ENCODE peak calls at places on chromosomes 2 and 18, in nine cellular contexts. One of them, this sample, is unnamed. For H3K36me3 and H3K4me1, the result is how much of the 10 kb centered on the place peaks cover.

GRCh38 chr2:83234291-83234690 is 1224.8 kb downstream of the SUCLG1 start:
- DNase-seq in SJSA1: no peak
- DNase-seq in transverse colon: no peak
- DNase-seq in hepatocyte: no peak
- DNase-seq in mesenchymal stem cell: no peak
- DNase-seq in GM23338: no peak
- DNase-seq in ovary: no peak
- DNase-seq in upper lobe of right lung: no peak
- DNase-seq in fibroblast of lung: no peak
- DNase-seq in this sample: no peak

GRCh38 chr2:102619414-102620319 is at the start of gene SLC9A2:
- DNase-seq in SJSA1: no peak
- DNase-seq in fibroblast of lung: no peak
- DNase-seq in hepatocyte: peak
- DNase-seq in mesenchymal stem cell: no peak
- DNase-seq in ovary: no peak
- DNase-seq in upper lobe of right lung: peak
- DNase-seq in transverse colon: peak
- DNase-seq in GM23338: peak
- DNase-seq in this sample: peak

GRCh38 chr2:182915369-182916326 is 49.2 kb upstream of the FRZB start:
- DNase-seq in hepatocyte: peak
- DNase-seq in upper lobe of right lung: no peak
- DNase-seq in ovary: no peak
- DNase-seq in GM23338: no peak
- DNase-seq in transverse colon: no peak
- DNase-seq in fibroblast of lung: peak
- DNase-seq in SJSA1: peak
- DNase-seq in mesenchymal stem cell: peak
- DNase-seq in this sample: no peak

GRCh38 chr2:25230626-25231311 is 62.4 kb upstream of the POMC start:
- DNase-seq in mesenchymal stem cell: no peak
- DNase-seq in GM23338: no peak
- DNase-seq in fibroblast of lung: no peak
- DNase-seq in SJSA1: no peak
- DNase-seq in ovary: no peak
- DNase-seq in upper lobe of right lung: no peak
- DNase-seq in hepatocyte: no peak
- DNase-seq in transverse colon: no peak
- DNase-seq in this sample: peak

GRCh38 chr2:43391877-43392214 is 165.4 kb upstream of the ZFP36L2 start:
- DNase-seq in GM23338: no peak
- DNase-seq in ovary: no peak
- DNase-seq in hepatocyte: no peak
- DNase-seq in fibroblast of lung: peak
- DNase-seq in transverse colon: no peak
- DNase-seq in SJSA1: no peak
- DNase-seq in upper lobe of right lung: no peak
- DNase-seq in mesenchymal stem cell: no peak
- DNase-seq in this sample: no peak

GRCh38 chr2:13193075-13193474 is 476.3 kb downstream of the TRIB2 start:
- DNase-seq in SJSA1: no peak
- DNase-seq in hepatocyte: no peak
- DNase-seq in ovary: no peak
- DNase-seq in upper lobe of right lung: no peak
- DNase-seq in GM23338: peak
- DNase-seq in mesenchymal stem cell: peak
- DNase-seq in transverse colon: no peak
- DNase-seq in fibroblast of lung: peak
- DNase-seq in this sample: no peak

GRCh38 chr18:48629730-48630324 is 91.0 kb downstream of the CTIF start:
- DNase-seq in upper lobe of right lung: peak
- DNase-seq in GM23338: no peak
- DNase-seq in transverse colon: no peak
- DNase-seq in fibroblast of lung: peak
- DNase-seq in hepatocyte: peak
- DNase-seq in ovary: no peak
- DNase-seq in mesenchymal stem cell: peak
- DNase-seq in SJSA1: peak
- DNase-seq in this sample: no peak

GRCh38 chr2:175844169-175844568 is 157.9 kb downstream of the LNPK start:
- DNase-seq in ovary: no peak
- DNase-seq in fibroblast of lung: peak
- DNase-seq in hepatocyte: no peak
- DNase-seq in transverse colon: no peak
- DNase-seq in upper lobe of right lung: no peak
- DNase-seq in GM23338: peak
- DNase-seq in SJSA1: peak
- DNase-seq in mesenchymal stem cell: peak
- DNase-seq in this sample: no peak

GRCh38 chr2:100427627-100428258 is 10.3 kb upstream of the CHST10 start:
- DNase-seq in transverse colon: peak
- DNase-seq in GM23338: peak
- DNase-seq in upper lobe of right lung: peak
- DNase-seq in ovary: peak
- DNase-seq in fibroblast of lung: peak
- DNase-seq in hepatocyte: peak
- DNase-seq in mesenchymal stem cell: peak
- DNase-seq in SJSA1: peak
- DNase-seq in this sample: peak

GRCh38 chr2:236744316-236745105 is 174.9 kb downstream of the ACKR3 start:
- DNase-seq in ovary: no peak
- DNase-seq in GM23338: no peak
- DNase-seq in SJSA1: peak
- DNase-seq in hepatocyte: no peak
- DNase-seq in mesenchymal stem cell: peak
- DNase-seq in fibroblast of lung: peak
- DNase-seq in transverse colon: no peak
- DNase-seq in upper lobe of right lung: no peak
- DNase-seq in this sample: no peak

GRCh38 chr2:81987370-81987769 is 1682.8 kb upstream of the LRRTM1 start:
- DNase-seq in ovary: no peak
- DNase-seq in hepatocyte: no peak
- DNase-seq in transverse colon: no peak
- DNase-seq in mesenchymal stem cell: no peak
- DNase-seq in upper lobe of right lung: no peak
- DNase-seq in fibroblast of lung: no peak
- DNase-seq in GM23338: no peak
- DNase-seq in SJSA1: no peak
- DNase-seq in this sample: no peak

GRCh38 chr2:177984739-177985138 is 87.8 kb downstream of the PDE11A start:
- DNase-seq in upper lobe of right lung: no peak
- DNase-seq in hepatocyte: peak
- DNase-seq in ovary: no peak
- DNase-seq in transverse colon: peak
- DNase-seq in mesenchymal stem cell: peak
- DNase-seq in fibroblast of lung: no peak
- DNase-seq in GM23338: no peak
- DNase-seq in SJSA1: peak
- DNase-seq in this sample: no peak

GRCh38 chr2:119801040-119801439 is 41.3 kb downstream of the PTPN4 start:
- DNase-seq in GM23338: no peak
- DNase-seq in transverse colon: no peak
- DNase-seq in SJSA1: no peak
- DNase-seq in hepatocyte: no peak
- DNase-seq in mesenchymal stem cell: no peak
- DNase-seq in fibroblast of lung: no peak
- DNase-seq in ovary: no peak
- DNase-seq in upper lobe of right lung: no peak
- DNase-seq in this sample: no peak

GRCh38 chr2:225025917-225026571 is 16.2 kb downstream of the DOCK10 start:
- DNase-seq in mesenchymal stem cell: peak
- DNase-seq in transverse colon: no peak
- DNase-seq in ovary: no peak
- DNase-seq in SJSA1: no peak
- DNase-seq in upper lobe of right lung: peak
- DNase-seq in hepatocyte: no peak
- DNase-seq in GM23338: no peak
- DNase-seq in fibroblast of lung: peak
- DNase-seq in this sample: no peak

GRCh38 chr2:64284751-64285150 is 140.5 kb upstream of the PELI1 start:
- DNase-seq in SJSA1: no peak
- DNase-seq in transverse colon: no peak
- DNase-seq in hepatocyte: no peak
- DNase-seq in GM23338: no peak
- DNase-seq in ovary: no peak
- DNase-seq in upper lobe of right lung: no peak
- DNase-seq in fibroblast of lung: no peak
- DNase-seq in mesenchymal stem cell: no peak
- DNase-seq in this sample: no peak

DNA sequence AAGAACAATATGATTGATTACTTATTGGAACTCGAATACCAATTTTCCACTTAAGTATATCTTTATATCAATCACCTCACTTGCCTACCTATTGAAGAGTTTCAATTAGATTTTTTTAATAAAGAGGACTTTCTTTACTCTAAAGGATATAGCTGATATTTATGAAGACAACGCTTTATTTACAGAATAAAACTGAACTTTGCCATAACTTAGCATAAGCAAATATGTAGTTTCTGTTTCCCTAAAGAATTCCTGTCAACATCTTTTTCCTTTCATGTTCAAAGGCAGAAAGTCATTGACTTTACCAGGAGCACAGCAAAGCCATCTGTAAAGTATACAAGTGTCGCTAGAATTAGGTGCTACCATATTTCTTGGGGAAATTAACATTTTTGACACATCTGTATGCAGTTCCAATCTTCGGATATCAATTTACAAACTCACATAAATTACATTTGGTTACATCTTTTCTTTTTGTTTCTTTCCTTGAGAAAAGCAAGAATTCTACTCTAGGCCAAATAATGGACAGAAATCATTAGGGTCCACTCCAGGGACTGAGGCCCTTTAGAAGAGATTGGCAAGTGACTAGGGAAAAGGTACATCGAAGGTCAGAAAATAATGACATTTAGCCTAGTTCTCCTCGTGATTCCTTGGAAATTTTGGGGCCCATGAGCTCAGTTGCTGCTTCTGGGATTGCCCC is 7.5 kb upstream of the SCN1A start:
- DNase-seq in transverse colon: no peak
- DNase-seq in upper lobe of right lung: no peak
- DNase-seq in GM23338: no peak
- DNase-seq in SJSA1: no peak
- DNase-seq in ovary: no peak
- DNase-seq in mesenchymal stem cell: no peak
- DNase-seq in hepatocyte: no peak
- DNase-seq in fibroblast of lung: no peak
- DNase-seq in this sample: no peak
- H3K27ac ChIP-seq in transverse colon: no peak
- H3K27ac ChIP-seq in upper lobe of right lung: no peak
- H3K27ac ChIP-seq in GM23338: no peak
- H3K27ac ChIP-seq in SJSA1: no peak
- H3K27ac ChIP-seq in ovary: no peak
- H3K27ac ChIP-seq in mesenchymal stem cell: no peak
- H3K27ac ChIP-seq in hepatocyte: peak
- H3K27ac ChIP-seq in fibroblast of lung: no peak
- H3K27ac ChIP-seq in this sample: no peak

DNA sequence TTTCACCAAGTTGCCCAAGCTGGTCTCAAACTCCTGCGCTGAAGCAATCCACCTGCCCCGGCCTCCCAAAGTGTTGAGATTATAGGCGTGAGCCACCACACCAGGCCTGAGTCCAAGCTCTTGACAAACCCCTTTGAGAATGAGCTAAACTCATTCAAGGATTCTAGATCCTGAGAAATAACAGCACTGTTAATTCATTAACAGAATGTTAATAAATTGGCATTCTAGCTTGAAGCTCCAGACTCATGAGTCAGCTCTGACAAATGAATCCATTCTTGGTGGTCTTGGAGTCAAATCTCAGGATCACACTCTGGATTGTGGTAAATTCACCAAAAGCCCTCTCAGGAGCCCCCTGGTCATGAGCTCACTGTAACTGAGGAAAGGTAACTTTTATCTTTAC is 1.8 kb downstream of the NARS1 start:
- DNase-seq in SJSA1: no peak
- DNase-seq in fibroblast of lung: no peak
- DNase-seq in ovary: no peak
- DNase-seq in transverse colon: no peak
- DNase-seq in mesenchymal stem cell: no peak
- DNase-seq in upper lobe of right lung: no peak
- DNase-seq in GM23338: no peak
- DNase-seq in hepatocyte: no peak
- DNase-seq in this sample: no peak
- H3K36me3 ChIP-seq in SJSA1: under half
- H3K36me3 ChIP-seq in fibroblast of lung: under half
- H3K36me3 ChIP-seq in ovary: under half
- H3K36me3 ChIP-seq in transverse colon: under half
- H3K36me3 ChIP-seq in mesenchymal stem cell: under half
- H3K36me3 ChIP-seq in upper lobe of right lung: under half
- H3K36me3 ChIP-seq in GM23338: under half
- H3K36me3 ChIP-seq in hepatocyte: under half
- H3K36me3 ChIP-seq in this sample: under half

GRCh38 chr2:8549273-8549922 is 132.5 kb upstream of the ID2 start:
- DNase-seq in ovary: no peak
- DNase-seq in mesenchymal stem cell: no peak
- DNase-seq in SJSA1: no peak
- DNase-seq in upper lobe of right lung: no peak
- DNase-seq in fibroblast of lung: no peak
- DNase-seq in transverse colon: peak
- DNase-seq in hepatocyte: no peak
- DNase-seq in GM23338: no peak
- DNase-seq in this sample: no peak
- H3K4me1 ChIP-seq in ovary: under half
- H3K4me1 ChIP-seq in mesenchymal stem cell: under half
- H3K4me1 ChIP-seq in SJSA1: under half
- H3K4me1 ChIP-seq in upper lobe of right lung: under half
- H3K4me1 ChIP-seq in fibroblast of lung: under half
- H3K4me1 ChIP-seq in transverse colon: under half
- H3K4me1 ChIP-seq in hepatocyte: under half
- H3K4me1 ChIP-seq in GM23338: under half
- H3K4me1 ChIP-seq in this sample: under half

GRCh38 chr2:17756629-17757028 is 2.7 kb downstream of the GEN1 start:
- DNase-seq in fibroblast of lung: peak
- DNase-seq in mesenchymal stem cell: no peak
- DNase-seq in SJSA1: no peak
- DNase-seq in transverse colon: no peak
- DNase-seq in upper lobe of right lung: no peak
- DNase-seq in GM23338: no peak
- DNase-seq in ovary: no peak
- DNase-seq in hepatocyte: no peak
- DNase-seq in this sample: no peak

GRCh38 chr2:17759805-17760204 is 5.9 kb downstream of the GEN1 start:
- DNase-seq in fibroblast of lung: peak
- DNase-seq in mesenchymal stem cell: no peak
- DNase-seq in transverse colon: no peak
- DNase-seq in GM23338: no peak
- DNase-seq in SJSA1: no peak
- DNase-seq in upper lobe of right lung: no peak
- DNase-seq in hepatocyte: no peak
- DNase-seq in ovary: no peak
- DNase-seq in this sample: no peak

GRCh38 chr2:17754773-17755425 is 961 bp downstream of the GEN1 start:
- DNase-seq in transverse colon: no peak
- DNase-seq in hepatocyte: no peak
- DNase-seq in mesenchymal stem cell: peak
- DNase-seq in upper lobe of right lung: no peak
- DNase-seq in ovary: no peak
- DNase-seq in fibroblast of lung: no peak
- DNase-seq in SJSA1: peak
- DNase-seq in GM23338: no peak
- DNase-seq in this sample: no peak

GRCh38 chr2:17758123-17758522 is 4.2 kb downstream of the GEN1 start:
- DNase-seq in GM23338: no peak
- DNase-seq in SJSA1: no peak
- DNase-seq in ovary: no peak
- DNase-seq in hepatocyte: no peak
- DNase-seq in fibroblast of lung: no peak
- DNase-seq in transverse colon: no peak
- DNase-seq in mesenchymal stem cell: no peak
- DNase-seq in upper lobe of right lung: no peak
- DNase-seq in this sample: no peak

GRCh38 chr2:17757321-17757720 is 3.4 kb downstream of the GEN1 start:
- DNase-seq in hepatocyte: peak
- DNase-seq in mesenchymal stem cell: peak
- DNase-seq in SJSA1: peak
- DNase-seq in transverse colon: peak
- DNase-seq in ovary: no peak
- DNase-seq in upper lobe of right lung: no peak
- DNase-seq in fibroblast of lung: peak
- DNase-seq in GM23338: no peak
- DNase-seq in this sample: no peak
- H3K27ac ChIP-seq in hepatocyte: no peak
- H3K27ac ChIP-seq in mesenchymal stem cell: peak
- H3K27ac ChIP-seq in SJSA1: peak
- H3K27ac ChIP-seq in transverse colon: no peak
- H3K27ac ChIP-seq in ovary: no peak
- H3K27ac ChIP-seq in upper lobe of right lung: no peak
- H3K27ac ChIP-seq in fibroblast of lung: no peak
- H3K27ac ChIP-seq in GM23338: no peak
- H3K27ac ChIP-seq in this sample: no peak